ENCODE peak calls at places on chromosome 16, in seven cellular contexts. B, I, F, E, G, Y and K are unnamed samples.

GRCh38 chr16:69105501-69106361 is at the start of gene HAS3:
- DNase-seq in B (no peak), I (peak), F (no peak), E (peak), G (peak), Y (no peak), K (peak)

GRCh38 chr16:87780385-87780989 is 14.7 kb upstream of the KLHDC4 start:
- DNase-seq in B (peak), I (peak), F (no peak), E (no peak), G (peak), Y (no peak), K (peak)

GRCh38 chr16:20074089-20074956 is 633 bp upstream of the GPR139 start:
- DNase-seq in B (no peak), I (no peak), F (no peak), E (no peak), G (no peak), Y (no peak), K (no peak)

GRCh38 chr16:11056989-11057645 is 112.8 kb downstream of the CLEC16A start:
- DNase-seq in B (no peak), I (no peak), F (no peak), E (no peak), G (no peak), Y (no peak), K (no peak)

GRCh38 chr16:30090607-30091332 is 954 bp downstream of the TBX6 start:
- DNase-seq in B (no peak), I (no peak), F (no peak), E (no peak), G (no peak), Y (no peak), K (no peak)

GRCh38 chr16:13958438-13958837 is 38.5 kb downstream of the ERCC4 start:
- DNase-seq in B (no peak), I (no peak), F (no peak), E (no peak), G (no peak), Y (no peak), K (no peak)

GRCh38 chr16:54620197-54620596 is 310.5 kb upstream of the IRX5 start:
- DNase-seq in B (no peak), I (peak), F (no peak), E (no peak), G (no peak), Y (no peak), K (no peak)

GRCh38 chr16:21946889-21947635 is 6.1 kb upstream of the UQCRC2 start:
- DNase-seq in B (no peak), I (no peak), F (no peak), E (no peak), G (no peak), Y (no peak), K (no peak)

GRCh38 chr16:28298511-28298878 is 6.2 kb downstream of the SBK1 start:
- DNase-seq in B (no peak), I (no peak), F (no peak), E (no peak), G (no peak), Y (no peak), K (no peak)

GRCh38 chr16:64983983-64984382 is 137.9 kb downstream of the CDH11 start:
- DNase-seq in B (no peak), I (peak), F (no peak), E (peak), G (peak), Y (no peak), K (no peak)

GRCh38 chr16:89915303-89916232 is 3.1 kb upstream of the MC1R start:
- DNase-seq in B (no peak), I (no peak), F (no peak), E (no peak), G (no peak), Y (no peak), K (no peak)

GRCh38 chr16:79363484-79363883 is 237.1 kb downstream of the MAF start:
- DNase-seq in B (no peak), I (no peak), F (no peak), E (no peak), G (no peak), Y (no peak), K (no peak)

GRCh38 chr16:87318158-87318644 is 1.0 kb upstream of the C16orf95 start:
- DNase-seq in B (no peak), I (no peak), F (no peak), E (peak), G (peak), Y (no peak), K (no peak)

GRCh38 chr16:72282338-72282737 is 110.4 kb upstream of the PMFBP1 start:
- DNase-seq in B (no peak), I (no peak), F (no peak), E (no peak), G (no peak), Y (no peak), K (no peak)

GRCh38 chr16:15052747-15053476 is 3.0 kb downstream of the NTAN1 start:
- DNase-seq in B (no peak), I (no peak), F (no peak), E (peak), G (peak), Y (peak), K (no peak)

GRCh38 chr16:28192811-28193529 is 18.8 kb downstream of the XPO6 start:
- DNase-seq in B (peak), I (no peak), F (no peak), E (no peak), G (no peak), Y (no peak), K (peak)

GRCh38 chr16:23384878-23385277 is 68.1 kb downstream of the COG7 start:
- DNase-seq in B (no peak), I (no peak), F (no peak), E (no peak), G (no peak), Y (no peak), K (no peak)

GRCh38 chr16:4026854-4027253 is 89.4 kb downstream of the ADCY9 start:
- DNase-seq in B (no peak), I (no peak), F (no peak), E (no peak), G (no peak), Y (no peak), K (no peak)

GRCh38 chr16:88705076-88705684 is 1.0 kb downstream of the RNF166 start:
- DNase-seq in B (peak), I (no peak), F (no peak), E (peak), G (peak), Y (peak), K (no peak)

GRCh38 chr16:70331588-70332358 is 14.9 kb upstream of the DDX19A start:
- DNase-seq in B (peak), I (peak), F (no peak), E (no peak), G (no peak), Y (no peak), K (peak)

GRCh38 chr16:7057458-7057857 is 275.2 kb upstream of the RBFOX1 start:
- DNase-seq in B (no peak), I (no peak), F (no peak), E (no peak), G (no peak), Y (no peak), K (no peak)

GRCh38 chr16:82063456-82064082 is 28.5 kb downstream of the HSD17B2 start:
- DNase-seq in B (no peak), I (no peak), F (no peak), E (no peak), G (peak), Y (no peak), K (no peak)

GRCh38 chr16:50103764-50104163 is 38.0 kb downstream of the HEATR3 start:
- DNase-seq in B (no peak), I (no peak), F (no peak), E (no peak), G (no peak), Y (no peak), K (no peak)

GRCh38 chr16:14486520-14487303 is 143.3 kb downstream of the PARN start:
- DNase-seq in B (no peak), I (peak), F (peak), E (peak), G (peak), Y (peak), K (no peak)

GRCh38 chr16:31420037-31420436 is 8.1 kb downstream of the COX6A2 start:
- DNase-seq in B (no peak), I (no peak), F (no peak), E (no peak), G (no peak), Y (no peak), K (no peak)

GRCh38 chr16:53995378-53995777 is 291.2 kb downstream of the IRX3 start:
- DNase-seq in B (no peak), I (no peak), F (no peak), E (no peak), G (no peak), Y (no peak), K (no peak)

GRCh38 chr16:72189865-72190371 is 18.0 kb upstream of the PMFBP1 start:
- DNase-seq in B (no peak), I (no peak), F (no peak), E (peak), G (peak), Y (no peak), K (no peak)

GRCh38 chr16:16014329-16015224 is 65.2 kb downstream of the ABCC1 start:
- DNase-seq in B (no peak), I (peak), F (no peak), E (peak), G (peak), Y (peak), K (no peak)

GRCh38 chr16:19513377-19514053 is 8.4 kb downstream of the GDE1 start:
- DNase-seq in B (no peak), I (no peak), F (no peak), E (no peak), G (no peak), Y (no peak), K (peak)

GRCh38 chr16:50351116-50351515 is 17.7 kb downstream of the BRD7 start:
- DNase-seq in B (no peak), I (no peak), F (no peak), E (no peak), G (no peak), Y (no peak), K (no peak)

GRCh38 chr16:83954577-83955016 is 1.6 kb downstream of the OSGIN1 start:
- DNase-seq in B (no peak), I (no peak), F (peak), E (peak), G (peak), Y (peak), K (no peak)